ENCODE peak calls at places on chromosomes 2 and 18, in five cellular contexts. E is mesendoderm, V is IMR-90, J is MM.1S, A is fibroblast of lung. C is an unnamed sample.
A peak's percentile ranks its signal among the peaks of the same experiment; 100 is the strongest.

GRCh38 chr2:203869610-203870042 is 2.1 kb downstream of the CTLA4 start:
- DNase-seq in E (no peak), V (no peak), J (no peak), A (no peak), C (no peak)

GRCh38 chr2:240481720-240482119 is 46.3 kb downstream of the GPC1 start:
- DNase-seq in E (no peak), V (no peak), J (no peak), A (no peak), C (no peak)

GRCh38 chr18:31720867-31721266 is 36.5 kb upstream of the B4GALT6 start:
- DNase-seq in E (no peak), V (no peak), J (no peak), A (peak; percentile 40), C (no peak)

GRCh38 chr2:144860421-144860820 is 340.5 kb upstream of the ZEB2 start:
- DNase-seq in E (no peak), V (no peak), J (no peak), A (peak; percentile 5), C (no peak)

GRCh38 chr2:126657146-126657635 is 1.2 kb downstream of the GYPC start:
- DNase-seq in E (peak; percentile 57), V (peak; percentile 98), J (peak; percentile 36), A (peak; percentile 85), C (peak; percentile 65)

GRCh38 chr2:69100220-69100723 is 87.3 kb downstream of the ANTXR1 start:
- DNase-seq in E (no peak), V (peak; percentile 30), J (no peak), A (no peak), C (no peak)

GRCh38 chr2:119465687-119466086 is 34.0 kb downstream of the TMEM37 start:
- DNase-seq in E (no peak), V (no peak), J (no peak), A (no peak), C (no peak)

GRCh38 chr18:10681581-10682367 is 155.9 kb downstream of the NAPG start:
- DNase-seq in E (no peak), V (peak; percentile 16), J (no peak), A (no peak), C (no peak)

GRCh38 chr18:4433762-4434161 is 21.3 kb downstream of the DLGAP1 start:
- DNase-seq in E (peak; percentile 66), V (peak; percentile 6), J (no peak), A (peak; percentile 92), C (no peak)

GRCh38 chr18:3305354-3305762 is 43.4 kb downstream of the MYL12B start:
- DNase-seq in E (no peak), V (peak; percentile 100), J (no peak), A (peak; percentile 99), C (no peak)

GRCh38 chr2:173191601-173192000 is 116.0 kb downstream of the MAP3K20 start:
- DNase-seq in E (peak; percentile 90), V (peak; percentile 55), J (no peak), A (peak; percentile 90), C (no peak)

GRCh38 chr2:11873346-11873745 is 126.9 kb downstream of the LPIN1 start:
- DNase-seq in E (no peak), V (no peak), J (no peak), A (no peak), C (no peak)

GRCh38 chr2:238821391-238821790 is 26.5 kb upstream of the TWIST2 start:
- DNase-seq in E (no peak), V (peak; percentile 39), J (no peak), A (peak; percentile 80), C (no peak)

GRCh38 chr2:134401789-134402188 is 147.9 kb downstream of the MGAT5 start:
- DNase-seq in E (no peak), V (no peak), J (no peak), A (no peak), C (no peak)

GRCh38 chr2:236507393-236508085 is 62.1 kb upstream of the ACKR3 start:
- DNase-seq in E (peak; percentile 63), V (no peak), J (no peak), A (peak; percentile 65), C (no peak)

GRCh38 chr2:24122356-24123211 is 550 bp downstream of the PFN4 start:
- DNase-seq in E (peak; percentile 12), V (peak; percentile 3), J (no peak), A (no peak), C (no peak)
- H3K9ac ChIP-seq in E (peak overlapping the region; percentile 64), V (peak overlapping the region; percentile 83), J (peak overlapping the region; percentile 61), A (peak overlapping the region; percentile 77), C (peak overlapping the region; percentile 95)

GRCh38 chr2:72148391-72148974 is 821 bp upstream of the CYP26B1 start:
- DNase-seq in E (no peak), V (no peak), J (peak; percentile 28), A (no peak), C (no peak)

GRCh38 chr2:72146357-72147302 is 1.0 kb downstream of the CYP26B1 start:
- DNase-seq in E (no peak), V (no peak), J (no peak), A (no peak), C (no peak)

GRCh38 chr2:72148975-72149555 is 1.4 kb upstream of the CYP26B1 start:
- DNase-seq in E (peak; percentile 56), V (peak; percentile 10), J (peak; percentile 58), A (peak; percentile 40), C (no peak)

GRCh38 chr2:72147971-72148369 is 308 bp upstream of the CYP26B1 start:
- DNase-seq in E (no peak), V (no peak), J (no peak), A (no peak), C (no peak)

DNA sequence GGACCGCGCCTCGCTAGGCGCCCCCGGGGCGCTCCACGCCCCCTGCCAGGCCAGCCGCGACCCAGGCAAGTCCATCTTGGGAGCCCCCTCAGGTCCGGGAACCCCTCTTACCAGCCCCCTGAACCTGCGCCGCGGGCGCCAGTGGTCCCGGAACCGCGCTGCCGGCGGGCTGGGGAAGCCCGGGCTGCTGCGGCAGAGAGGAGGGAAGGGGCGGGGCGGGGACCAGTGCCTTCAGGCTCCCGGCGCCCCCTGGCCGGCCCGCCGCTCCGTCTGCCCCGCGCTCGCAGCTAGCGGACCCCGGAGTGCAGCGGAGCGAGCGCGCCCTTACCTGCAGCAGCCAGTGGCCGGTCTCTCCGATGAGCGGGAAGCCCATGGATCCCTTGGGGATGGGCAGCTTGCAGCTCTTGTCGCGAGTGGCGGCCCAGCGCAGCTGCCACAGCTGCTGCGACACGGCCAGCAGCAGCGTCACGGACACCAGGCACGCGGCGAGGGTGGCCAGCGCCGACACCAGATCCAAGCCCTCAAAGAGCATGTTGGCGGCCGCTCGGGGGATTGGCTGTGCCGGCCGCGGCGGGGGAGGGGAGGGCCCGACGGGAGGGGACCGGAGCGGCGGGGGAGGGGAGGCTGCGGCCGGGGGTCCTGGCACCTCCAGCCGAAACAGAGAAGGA is at the start of gene CYP26B1:
- DNase-seq in E (peak; percentile 45), V (no peak), J (no peak), A (no peak), C (no peak)
- H3K9ac ChIP-seq in E (peak within 1 kb of the TSS; percentile 21), V (no peak within 1 kb of the TSS), J (no peak within 1 kb of the TSS), A (no peak within 1 kb of the TSS), C (no peak within 1 kb of the TSS)

GRCh38 chr18:63301458-63301857 is 18.1 kb downstream of the BCL2 start:
- DNase-seq in E (no peak), V (no peak), J (no peak), A (no peak), C (no peak)
- H3K9ac ChIP-seq in E (no peak overlapping the region), V (no peak overlapping the region), J (no peak overlapping the region), A (no peak overlapping the region), C (no peak overlapping the region)

GRCh38 chr2:217429981-217430500 is 570.2 kb upstream of the TNP1 start:
- DNase-seq in E (no peak), V (peak; percentile 66), J (no peak), A (peak; percentile 68), C (no peak)

GRCh38 chr2:217430916-217431576 is 571.2 kb upstream of the TNP1 start:
- DNase-seq in E (no peak), V (peak; percentile 25), J (no peak), A (no peak), C (no peak)

GRCh38 chr2:217434183-217434620 is 568.6 kb downstream of the TNS1 start:
- DNase-seq in E (peak; percentile 95), V (peak; percentile 99), J (no peak), A (peak; percentile 99), C (peak; percentile 79)

GRCh38 chr2:217433522-217433921 is 569.3 kb downstream of the TNS1 start:
- DNase-seq in E (peak; percentile 77), V (peak; percentile 28), J (no peak), A (peak; percentile 56), C (no peak)

DNA sequence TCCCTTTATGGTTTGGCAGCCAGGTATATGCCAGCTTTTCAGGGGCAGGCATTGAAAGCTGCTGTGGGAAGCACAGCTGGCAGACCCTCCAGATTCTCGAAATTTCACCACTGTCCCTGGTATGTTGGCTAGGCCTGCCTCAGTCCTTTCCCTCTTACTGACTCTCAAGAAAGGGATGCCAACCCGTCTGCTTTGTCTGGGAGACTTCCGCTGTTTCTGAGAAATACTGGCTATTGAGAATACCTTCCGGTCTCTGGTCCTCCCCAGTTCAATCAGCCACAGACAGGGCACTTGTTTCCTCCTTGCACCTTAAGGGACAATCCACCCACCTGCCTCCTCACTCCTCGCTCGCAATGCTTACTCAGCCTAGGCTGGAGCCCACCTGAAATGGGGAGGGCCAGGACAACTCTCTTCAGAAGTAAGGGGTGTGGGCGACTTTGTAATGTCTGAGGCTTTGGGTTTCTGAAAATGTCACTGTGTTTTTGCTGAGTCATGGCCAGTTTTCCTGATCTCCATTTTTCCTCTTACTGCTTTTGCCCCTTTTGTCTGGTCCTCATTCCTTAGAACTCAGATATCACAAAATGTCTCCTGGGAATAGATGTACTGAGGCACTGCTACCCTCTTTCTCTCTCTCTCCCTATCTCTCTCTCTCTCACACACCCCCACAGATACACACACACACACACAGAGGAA is 571.1 kb downstream of the TNS1 start:
- DNase-seq in E (no peak), V (no peak), J (no peak), A (no peak), C (no peak)
- H3K9ac ChIP-seq in E (no peak overlapping the region), V (no peak overlapping the region), J (no peak overlapping the region), A (no peak overlapping the region), C (no peak overlapping the region)

DNA sequence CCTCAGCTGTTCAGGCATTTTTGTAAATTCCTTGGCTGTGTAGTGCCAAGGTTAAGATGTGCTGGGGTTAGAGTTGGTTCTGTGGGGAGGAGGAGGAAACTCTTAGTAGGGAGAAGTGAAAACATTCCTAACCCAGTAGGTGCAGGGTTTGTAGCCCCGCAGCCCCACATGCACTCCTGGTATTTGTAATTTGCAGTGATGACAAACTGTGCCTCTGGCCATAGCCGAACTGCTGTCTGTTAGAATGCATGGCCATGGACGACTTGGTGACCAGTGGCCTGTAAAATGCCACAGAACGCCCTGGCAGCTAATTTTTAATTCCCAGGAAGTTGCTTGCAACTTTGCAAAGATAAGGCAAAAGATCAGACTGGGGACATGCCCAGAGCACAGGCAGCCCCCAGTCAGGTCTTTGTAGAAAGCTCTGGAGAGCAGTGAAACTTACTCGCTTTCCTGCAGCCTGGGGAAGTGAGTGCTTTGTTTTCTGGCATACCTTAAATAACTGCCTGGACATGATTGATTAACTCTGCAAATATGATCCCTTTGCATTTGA is 38.4 kb downstream of the LYPD6B start:
- DNase-seq in E (peak; percentile 89), V (no peak), J (no peak), A (peak; percentile 34), C (no peak)
- H3K9ac ChIP-seq in E (no peak overlapping the region), V (no peak overlapping the region), J (no peak overlapping the region), A (no peak overlapping the region), C (no peak overlapping the region)

GRCh38 chr2:169778421-169778820 is 20.2 kb upstream of the SSB start:
- DNase-seq in E (no peak), V (no peak), J (no peak), A (no peak), C (no peak)
- H3K9ac ChIP-seq in E (no peak overlapping the region), V (no peak overlapping the region), J (no peak overlapping the region), A (no peak overlapping the region), C (no peak overlapping the region)

C was measured in Karpas-422.